ENCODE peak calls at places on chromosome 18, in five cellular contexts. E, Y, F, X and N are unnamed samples.

GRCh38 chr18:46190667-46191066 is 86.5 kb downstream of the HAUS1 start:
- DNase-seq in F (no peak), E (no peak), X (no peak), Y (no peak), N (no peak)

GRCh38 chr18:73151086-73151485 is 283.3 kb upstream of the NETO1 start:
- DNase-seq in Y (no peak), F (no peak), X (no peak), E (no peak), N (no peak)

GRCh38 chr18:79250236-79250993 is 145.3 kb upstream of the NFATC1 start:
- DNase-seq in Y (no peak), X (no peak), E (peak; percentile 18), F (no peak), N (no peak)

GRCh38 chr18:50299626-50300388 is 12.3 kb upstream of the CXXC1 start:
- DNase-seq in X (no peak), F (no peak), Y (no peak), E (no peak), N (no peak)

GRCh38 chr18:24862225-24862893 is 401.9 kb downstream of the HRH4 start:
- DNase-seq in Y (peak; percentile 53), E (no peak), X (no peak), F (no peak), N (no peak)

GRCh38 chr18:48161911-48162698 is 231.6 kb upstream of the SMAD2 start:
- DNase-seq in F (no peak), Y (no peak), X (no peak), E (peak; percentile 15), N (no peak)

GRCh38 chr18:42292654-42293053 is 337.6 kb downstream of the PIK3C3 start:
- DNase-seq in F (no peak), Y (no peak), E (no peak), X (no peak), N (no peak)

GRCh38 chr18:62037012-62037742 is 144.4 kb upstream of the RNF152 start:
- DNase-seq in E (no peak), Y (no peak), X (no peak), F (no peak), N (peak; percentile 28)

GRCh38 chr18:10536270-10536669 is 10.4 kb downstream of the NAPG start:
- DNase-seq in Y (no peak), X (no peak), F (no peak), E (peak; percentile 69), N (no peak)

GRCh38 chr18:50287028-50287440 is 458 bp downstream of the CXXC1 start:
- DNase-seq in Y (no peak), X (peak; percentile 40), E (no peak), F (no peak), N (peak; percentile 43)

GRCh38 chr18:75377975-75378673 is 49.4 kb downstream of the SMIM21 start:
- DNase-seq in Y (no peak), F (no peak), E (no peak), X (no peak), N (no peak)

GRCh38 chr18:30889582-30890301 is 152.8 kb downstream of the DSC3 start:
- DNase-seq in E (peak; percentile 23), F (no peak), X (no peak), Y (no peak), N (no peak)

GRCh38 chr18:10365901-10366300 is 88.5 kb upstream of the APCDD1 start:
- DNase-seq in X (no peak), Y (no peak), F (no peak), E (no peak), N (no peak)

GRCh38 chr18:7069191-7069590 is 48.4 kb downstream of the LAMA1 start:
- DNase-seq in F (no peak), X (no peak), Y (no peak), E (no peak), N (no peak)

GRCh38 chr18:11980555-11981382 is 538 bp upstream of the IMPA2 start:
- DNase-seq in F (peak; percentile 97), Y (peak; percentile 98), X (peak; percentile 99), E (peak; percentile 97), N (peak; percentile 99)

GRCh38 chr18:11982981-11983380 is 1.7 kb downstream of the IMPA2 start:
- DNase-seq in Y (no peak), F (no peak), X (no peak), E (no peak), N (no peak)

GRCh38 chr18:11980148-11980554 is 1.2 kb upstream of the IMPA2 start:
- DNase-seq in X (no peak), Y (no peak), F (peak; percentile 32), E (no peak), N (no peak)

GRCh38 chr18:11981633-11982366 is 493 bp downstream of the IMPA2 start:
- DNase-seq in F (peak; percentile 55), E (peak; percentile 16), Y (no peak), X (peak; percentile 68), N (peak; percentile 42)

GRCh38 chr18:11981383-11981632 is at the start of gene IMPA2:
- DNase-seq in E (no peak), F (no peak), Y (no peak), X (no peak), N (no peak)
- H3K4me1 ChIP-seq in E (no peaks in the 10 kb centered on the region), F (peaks cover 16% of the 10 kb centered on the region), Y (peaks cover 2% of the 10 kb centered on the region), X (peaks cover 24% of the 10 kb centered on the region), N (peaks cover 4% of the 10 kb centered on the region)

DNA sequence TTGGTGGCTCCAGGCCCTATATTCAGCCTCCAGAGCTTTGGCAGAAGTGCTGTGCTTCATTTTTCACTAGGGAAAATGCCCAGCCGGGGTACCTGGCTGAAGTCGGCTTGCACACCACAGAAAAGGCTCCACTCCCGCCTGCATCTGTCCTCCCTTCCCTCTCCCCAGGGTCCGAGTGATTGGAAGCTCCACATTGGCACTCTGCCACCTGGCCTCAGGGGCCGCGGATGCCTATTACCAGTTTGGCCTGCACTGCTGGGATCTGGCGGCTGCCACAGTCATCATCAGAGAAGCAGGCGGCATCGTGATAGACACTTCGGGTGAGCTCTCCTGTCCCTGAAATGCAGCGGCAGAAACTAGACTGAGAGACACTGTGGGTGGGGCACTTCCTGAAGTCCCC is 47.4 kb downstream of the IMPA2 start:
- DNase-seq in Y (no peak), E (no peak), F (no peak), X (no peak), N (no peak)
- H3K36me3 ChIP-seq in Y (no peaks in the 10 kb centered on the region), E (no peaks in the 10 kb centered on the region), F (peaks cover 24% of the 10 kb centered on the region), X (peaks cover 75% of the 10 kb centered on the region), N (no peaks in the 10 kb centered on the region)

GRCh38 chr18:59954241-59954640 is 54.4 kb downstream of the PMAIP1 start:
- DNase-seq in Y (no peak), E (no peak), X (no peak), F (no peak), N (no peak)
- H3K4me1 ChIP-seq in Y (no peaks in the 10 kb centered on the region), E (peaks cover 2% of the 10 kb centered on the region), X (no peaks in the 10 kb centered on the region), F (no peaks in the 10 kb centered on the region), N (no peaks in the 10 kb centered on the region)

DNA sequence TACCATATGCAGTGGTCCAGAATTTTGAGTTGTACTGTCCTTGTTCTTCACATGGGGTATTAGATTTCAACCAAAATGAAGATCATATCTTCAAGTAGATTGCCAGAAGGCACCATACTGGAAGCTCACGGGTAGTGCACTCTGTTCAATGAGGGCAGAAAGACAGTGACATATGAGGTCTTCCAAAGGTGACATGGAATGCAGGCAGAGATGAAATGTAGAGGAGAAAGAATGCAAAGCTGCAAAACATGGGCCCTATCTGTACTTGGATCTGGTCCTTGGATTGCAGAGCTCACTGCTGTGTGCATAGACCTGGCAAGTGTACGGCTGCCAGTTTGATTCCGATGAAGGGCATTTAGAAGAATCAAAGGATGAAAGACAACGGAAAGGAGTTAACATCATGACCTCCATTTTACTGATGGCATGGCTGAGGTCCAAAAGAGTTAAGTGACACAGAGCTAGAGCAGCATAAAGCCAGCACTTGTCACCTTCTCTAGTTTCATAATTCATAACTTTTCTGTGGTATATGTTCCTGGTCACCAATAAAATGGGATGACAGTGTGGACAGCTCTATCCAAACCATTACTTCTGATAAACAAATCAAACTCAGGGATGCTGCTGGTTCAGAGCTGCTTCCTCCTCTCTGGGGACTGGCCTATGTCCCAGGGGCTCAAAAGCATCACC is 64.7 kb downstream of the BCL2 start:
- DNase-seq in Y (no peak), F (no peak), X (no peak), E (no peak), N (no peak)
- H3K36me3 ChIP-seq in Y (no peaks in the 10 kb centered on the region), F (no peaks in the 10 kb centered on the region), X (no peaks in the 10 kb centered on the region), E (no peaks in the 10 kb centered on the region), N (no peaks in the 10 kb centered on the region)